ENCODE peak calls at places on chromosomes 7 and 10, in eight cellular contexts. E is activated CD4-positive, alpha-beta T cell treated with anti-CD3 and anti-CD28 coated beads for 4 hours; Y is SHP77; C is T47D; G is GM06990; R is fibroblast of lung; W is stimulated activated CD8-positive, alpha-beta memory T cell treated with anti-CD3 and anti-CD28 coated beads, Interleukin-2, amount 100 ng/mL, for 1 hour; L is AG04450. V is an unnamed sample.
A peak's percentile ranks its signal among the peaks of the same experiment; 100 is the strongest.

GRCh38 chr7:141715794-141716689 is 7.9 kb downstream of the WEE2 start:
- DNase-seq in E (no peak), Y (no peak), C (no peak), G (no peak), R (no peak), W (no peak), L (no peak), V (no peak)

GRCh38 chr7:17523813-17524741 is 225.6 kb downstream of the AHR start:
- DNase-seq in E (no peak), Y (peak; percentile 73), C (no peak), G (no peak), R (peak; percentile 91), W (no peak), L (no peak), V (peak; percentile 72)

GRCh38 chr10:61342817-61343572 is 110.2 kb downstream of the TMEM26 start:
- DNase-seq in E (no peak), Y (no peak), C (no peak), G (no peak), R (no peak), W (no peak), L (no peak), V (peak; percentile 44)

GRCh38 chr7:27162548-27162848 is 2.8 kb downstream of the HOXA9 start:
- DNase-seq in E (no peak), Y (no peak), C (no peak), G (no peak), R (no peak), W (no peak), L (no peak), V (no peak)

GRCh38 chr10:117226813-117227451 is 14.0 kb upstream of the SLC18A2 start:
- DNase-seq in E (no peak), Y (no peak), C (peak; percentile 46), G (no peak), R (no peak), W (no peak), L (no peak), V (no peak)

GRCh38 chr10:90947025-90947960 is 26.4 kb upstream of the ANKRD1 start:
- DNase-seq in E (no peak), Y (no peak), C (peak; percentile 30), G (peak; percentile 19), R (peak; percentile 72), W (no peak), L (no peak), V (no peak)

GRCh38 chr10:88990528-88991160 is at the start of gene FAS:
- DNase-seq in E (peak; percentile 80), Y (no peak), C (peak; percentile 92), G (peak; percentile 83), R (peak; percentile 65), W (peak; percentile 57), L (no peak), V (peak; percentile 67)

GRCh38 chr10:113585949-113586348 is 33.1 kb downstream of the HABP2 start:
- DNase-seq in E (no peak), Y (peak; percentile 7), C (no peak), G (no peak), R (no peak), W (no peak), L (no peak), V (no peak)

GRCh38 chr7:115728518-115728917 is 302.0 kb downstream of the TFEC start:
- DNase-seq in E (no peak), Y (no peak), C (no peak), G (no peak), R (no peak), W (no peak), L (no peak), V (no peak)

GRCh38 chr7:132232394-132232793 is 343.9 kb downstream of the PLXNA4 start:
- DNase-seq in E (no peak), Y (no peak), C (no peak), G (no peak), R (no peak), W (no peak), L (no peak), V (no peak)

GRCh38 chr10:125850766-125851731 is 27.7 kb downstream of the BCCIP start:
- DNase-seq in E (no peak), Y (no peak), C (no peak), G (no peak), R (no peak), W (no peak), L (no peak), V (no peak)

GRCh38 chr7:4483851-4484250 is 198.2 kb upstream of the FOXK1 start:
- DNase-seq in E (no peak), Y (no peak), C (no peak), G (no peak), R (no peak), W (no peak), L (no peak), V (no peak)

GRCh38 chr7:88217675-88218427 is 2.0 kb downstream of the SRI start:
- DNase-seq in E (no peak), Y (no peak), C (peak; percentile 20), G (peak; percentile 71), R (peak; percentile 19), W (no peak), L (no peak), V (no peak)

GRCh38 chr10:34124522-34125035 is 690.5 kb downstream of the PARD3 start:
- DNase-seq in E (no peak), Y (no peak), C (peak; percentile 2), G (no peak), R (peak; percentile 75), W (no peak), L (no peak), V (peak; percentile 82)

GRCh38 chr10:5944389-5945202 is 32.7 kb downstream of the IL15RA start:
- DNase-seq in E (no peak), Y (no peak), C (peak; percentile 70), G (no peak), R (peak; percentile 100), W (no peak), L (peak; percentile 99), V (peak; percentile 93)

GRCh38 chr7:117993377-117994003 is 120.2 kb upstream of the CTTNBP2 start:
- DNase-seq in E (no peak), Y (peak; percentile 38), C (peak; percentile 30), G (peak; percentile 9), R (peak; percentile 20), W (no peak), L (no peak), V (no peak)

GRCh38 chr10:72784551-72785421 is 92.8 kb downstream of the MCU start:
- DNase-seq in E (no peak), Y (no peak), C (peak; percentile 60), G (no peak), R (peak; percentile 93), W (no peak), L (peak; percentile 81), V (peak; percentile 55)

GRCh38 chr10:48444266-48444665 is 137.8 kb downstream of the MAPK8 start:
- DNase-seq in E (no peak), Y (no peak), C (peak; percentile 65), G (no peak), R (peak; percentile 27), W (no peak), L (no peak), V (no peak)

GRCh38 chr10:30997536-30998252 is 34.0 kb downstream of the ZNF438 start:
- DNase-seq in E (no peak), Y (no peak), C (no peak), G (no peak), R (no peak), W (no peak), L (no peak), V (no peak)

V was measured in mucosa of gallbladder.